ENCODE peak calls at places on chromosomes 11 and 22, in five cellular contexts. A is A549, Q is cardiac muscle cell, B is gastrocnemius medialis, W is heart right ventricle. L is an unnamed sample. For H3K4me1, the result is how much of the 10 kb centered on the place peaks cover.

GRCh38 chr11:86248609-86249008 is 4.1 kb downstream of the EED start:
- DNase-seq in A (no peak), Q (no peak), B (no peak), W (no peak), L (no peak)

GRCh38 chr11:123159146-123159857 is 35.7 kb downstream of the CLMP start:
- DNase-seq in A (no peak), Q (peak), B (no peak), W (no peak), L (no peak)

GRCh38 chr11:117953029-117953671 is 23.9 kb upstream of the TMPRSS13 start:
- DNase-seq in A (no peak), Q (no peak), B (no peak), W (no peak), L (no peak)

GRCh38 chr11:34395916-34396555 is 38.2 kb upstream of the ABTB2 start:
- DNase-seq in A (peak), Q (no peak), B (no peak), W (no peak), L (no peak)

GRCh38 chr11:18853086-18853720 is 61.6 kb upstream of the PTPN5 start:
- DNase-seq in A (peak), Q (peak), B (no peak), W (no peak), L (no peak)

GRCh38 chr11:27204527-27204926 is 158.5 kb downstream of the CCDC34 start:
- DNase-seq in A (no peak), Q (no peak), B (no peak), W (no peak), L (no peak)

GRCh38 chr11:26573896-26574295 is 1.8 kb upstream of the MUC15 start:
- DNase-seq in A (no peak), Q (no peak), B (no peak), W (no peak), L (no peak)

GRCh38 chr11:118081241-118081958 is 4.5 kb downstream of the TMPRSS4 start:
- DNase-seq in A (no peak), Q (no peak), B (no peak), W (no peak), L (peak)

GRCh38 chr11:8098879-8099278 is 17.9 kb downstream of the TUB start:
- DNase-seq in A (no peak), Q (no peak), B (no peak), W (no peak), L (no peak)

GRCh38 chr22:50269573-50270301 is 443 bp downstream of the MAPK11 start:
- DNase-seq in A (no peak), Q (peak), B (no peak), W (peak), L (no peak)

GRCh38 chr11:128727811-128728431 is 34.0 kb downstream of the FLI1 start:
- DNase-seq in A (no peak), Q (no peak), B (no peak), W (no peak), L (no peak)

GRCh38 chr11:64752106-64752970 is 7.4 kb downstream of the PYGM start:
- DNase-seq in A (no peak), Q (no peak), B (peak), W (no peak), L (peak)

GRCh38 chr11:120952503-120953229 is 71.2 kb upstream of the TBCEL start:
- DNase-seq in A (peak), Q (peak), B (peak), W (peak), L (peak)

GRCh38 chr11:126969865-126970479 is 30.6 kb downstream of the KIRREL3 start:
- DNase-seq in A (no peak), Q (peak), B (no peak), W (no peak), L (no peak)

GRCh38 chr11:120511804-120512726 is 517 bp downstream of the GRIK4 start:
- DNase-seq in A (no peak), Q (no peak), B (no peak), W (no peak), L (no peak)

GRCh38 chr11:62747475-62748160 is 6.3 kb downstream of the ZBTB3 start:
- DNase-seq in A (no peak), Q (no peak), B (no peak), W (no peak), L (no peak)

GRCh38 chr11:120985718-120986569 is 38.0 kb upstream of the TBCEL start:
- DNase-seq in A (peak), Q (peak), B (no peak), W (peak), L (peak)

GRCh38 chr11:111846063-111846462 is 25.3 kb downstream of the ALG9 start:
- DNase-seq in A (no peak), Q (peak), B (no peak), W (no peak), L (no peak)

GRCh38 chr11:43573233-43573632 is 107.3 kb upstream of the HSD17B12 start:
- DNase-seq in A (no peak), Q (peak), B (no peak), W (no peak), L (no peak)

GRCh38 chr11:34495724-34496377 is 17.7 kb downstream of the ELF5 start:
- DNase-seq in A (no peak), Q (peak), B (no peak), W (no peak), L (no peak)

GRCh38 chr11:65366340-65366773 is 11.8 kb downstream of the TIGD3 start:
- DNase-seq in A (peak), Q (peak), B (peak), W (no peak), L (no peak)

GRCh38 chr11:9060700-9061111 is 30.7 kb downstream of the SCUBE2 start:
- DNase-seq in A (peak), Q (no peak), B (no peak), W (no peak), L (no peak)

GRCh38 chr11:74984070-74984469 is 4.7 kb upstream of the NEU3 start:
- DNase-seq in A (no peak), Q (no peak), B (no peak), W (no peak), L (no peak)

GRCh38 chr11:102928247-102928646 is 27.3 kb downstream of the MMP13 start:
- DNase-seq in A (no peak), Q (no peak), B (no peak), W (no peak), L (no peak)

GRCh38 chr22:39493759-39494158 is 8.3 kb upstream of the MIEF1 start:
- DNase-seq in A (no peak), Q (peak), B (no peak), W (no peak), L (no peak)

GRCh38 chr11:85886089-85887056 is 31.2 kb downstream of the CCDC83 start:
- DNase-seq in A (no peak), Q (peak), B (no peak), W (no peak), L (no peak)

GRCh38 chr11:2376751-2377451 is at the start of gene CD81:
- DNase-seq in A (peak), Q (peak), B (no peak), W (peak), L (peak)

GRCh38 chr11:10455637-10456487 is 798 bp downstream of the AMPD3 start:
- DNase-seq in A (peak), Q (peak), B (peak), W (peak), L (peak)

GRCh38 chr22:27993774-27994350 is 74.8 kb upstream of the PITPNB start:
- DNase-seq in A (no peak), Q (no peak), B (no peak), W (no peak), L (no peak)

GRCh38 chr22:37193629-37194191 is 5.7 kb upstream of the C1QTNF6 start:
- DNase-seq in A (no peak), Q (peak), B (no peak), W (no peak), L (peak)

GRCh38 chr11:73353422-73353821 is 22.8 kb upstream of the RELT start:
- DNase-seq in A (no peak), Q (no peak), B (no peak), W (no peak), L (no peak)

GRCh38 chr22:37750596-37751162 is 53.8 kb downstream of the TRIOBP start:
- DNase-seq in A (no peak), Q (no peak), B (no peak), W (no peak), L (no peak)

GRCh38 chr22:37639070-37639760 is at the start of gene SH3BP1:
- DNase-seq in A (no peak), Q (peak), B (no peak), W (peak), L (peak)

GRCh38 chr22:48592488-48592887 is 1235.2 kb downstream of the BRD1 start:
- DNase-seq in A (no peak), Q (no peak), B (no peak), W (no peak), L (no peak)

GRCh38 chr11:66845143-66845875 is 2.1 kb downstream of the RCE1 start:
- DNase-seq in A (no peak), Q (no peak), B (no peak), W (no peak), L (peak)

GRCh38 chr11:118109231-118109630 is 22.5 kb upstream of the SMIM35 start:
- DNase-seq in A (no peak), Q (peak), B (peak), W (peak), L (peak)

GRCh38 chr22:30668306-30668655 is 606 bp upstream of the DUSP18 start:
- DNase-seq in A (peak), Q (no peak), B (no peak), W (no peak), L (no peak)

GRCh38 chr11:112172362-112172994 is 2.8 kb upstream of the BCO2 start:
- DNase-seq in A (no peak), Q (no peak), B (no peak), W (no peak), L (no peak)

GRCh38 chr11:12963789-12964536 is 45.2 kb upstream of the RASSF10 start:
- DNase-seq in A (peak), Q (peak), B (peak), W (peak), L (peak)
- H3K4me3 ChIP-seq in A (no peak), Q (no peak), B (no peak), W (no peak), L (no peak)

GRCh38 chr11:17406082-17406817 is 17.8 kb upstream of the KCNJ11 start:
- DNase-seq in A (no peak), Q (no peak), B (peak), W (no peak), L (no peak)

GRCh38 chr11:17406818-17407149 is 18.3 kb upstream of the KCNJ11 start:
- DNase-seq in A (no peak), Q (no peak), B (peak), W (no peak), L (no peak)

GRCh38 chr11:17407575-17407974 is 19.1 kb upstream of the KCNJ11 start:
- DNase-seq in A (no peak), Q (no peak), B (no peak), W (no peak), L (no peak)

GRCh38 chr11:17403977-17404759 is 15.7 kb upstream of the KCNJ11 start:
- DNase-seq in A (no peak), Q (peak), B (peak), W (no peak), L (no peak)

GRCh38 chr11:17405232-17406005 is 17.0 kb upstream of the KCNJ11 start:
- DNase-seq in A (peak), Q (peak), B (peak), W (peak), L (peak)
- H3K27ac ChIP-seq in A (peak), Q (peak), B (peak), W (peak), L (peak)

DNA sequence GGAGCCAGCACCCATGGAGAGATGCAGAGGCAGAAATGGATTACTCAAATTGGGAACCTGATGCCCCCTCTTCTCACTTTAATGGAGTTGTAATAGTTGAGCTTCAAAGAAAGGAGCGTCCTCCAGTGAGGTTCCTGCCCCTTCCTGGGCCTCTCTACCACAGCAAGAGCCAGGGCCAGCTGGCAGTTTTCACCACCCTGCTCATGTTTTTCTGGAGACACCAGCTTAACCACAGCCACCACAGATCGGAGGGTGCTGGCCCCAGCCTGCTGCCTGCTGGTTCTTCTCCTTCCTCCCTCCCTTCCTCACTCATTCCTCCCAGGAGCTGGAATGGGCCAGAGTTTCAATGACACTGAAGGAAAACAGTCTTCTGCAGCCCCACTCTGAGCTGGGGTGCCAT is 57.8 kb downstream of the TRAF6 start:
- DNase-seq in A (no peak), Q (peak), B (no peak), W (no peak), L (no peak)
- H3K4me1 ChIP-seq in A (under half), Q (under half), B (under half), W (half or more), L (under half)

DNA sequence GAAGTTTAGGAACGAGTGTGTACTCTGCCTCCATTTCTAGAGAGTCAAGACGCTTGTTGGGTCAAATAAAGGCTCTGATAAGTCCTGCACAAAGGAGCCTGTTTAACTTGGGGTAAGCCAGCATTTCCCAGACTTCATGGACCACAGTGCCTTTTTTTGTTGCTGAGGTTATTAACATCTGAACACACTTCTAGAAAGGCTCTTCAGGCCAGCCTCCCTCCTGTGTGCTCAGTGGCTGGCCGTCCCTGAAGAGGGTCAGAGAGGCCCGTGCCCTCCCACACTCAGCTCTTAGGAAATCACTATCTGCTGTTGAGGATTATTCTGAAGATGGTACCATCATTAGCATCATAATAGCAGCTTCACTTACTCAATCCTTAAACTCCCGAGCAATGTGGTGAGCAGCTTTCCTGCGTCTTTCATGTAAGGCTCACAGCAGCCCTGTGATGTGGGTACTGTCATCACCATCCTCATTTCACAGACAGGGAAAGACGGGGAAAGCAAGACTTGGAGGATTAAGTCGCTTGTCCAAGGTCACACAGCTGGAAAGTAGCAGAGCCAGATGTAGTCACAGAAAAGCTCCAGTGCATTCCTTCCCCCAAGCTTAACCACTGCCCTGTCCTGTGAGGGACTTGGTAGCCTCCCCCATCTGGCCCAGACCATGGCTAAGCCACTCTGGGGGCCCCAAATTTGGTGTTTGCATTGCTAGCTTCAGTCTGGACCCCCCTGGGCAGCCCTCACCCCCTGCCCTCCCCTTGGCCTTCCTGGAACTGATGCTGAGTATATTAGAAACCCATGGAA is 71.3 kb downstream of the TSPAN18 start:
- DNase-seq in A (no peak), Q (peak), B (no peak), W (no peak), L (no peak)
- H3K4me3 ChIP-seq in A (no peak), Q (no peak), B (no peak), W (no peak), L (no peak)

DNA sequence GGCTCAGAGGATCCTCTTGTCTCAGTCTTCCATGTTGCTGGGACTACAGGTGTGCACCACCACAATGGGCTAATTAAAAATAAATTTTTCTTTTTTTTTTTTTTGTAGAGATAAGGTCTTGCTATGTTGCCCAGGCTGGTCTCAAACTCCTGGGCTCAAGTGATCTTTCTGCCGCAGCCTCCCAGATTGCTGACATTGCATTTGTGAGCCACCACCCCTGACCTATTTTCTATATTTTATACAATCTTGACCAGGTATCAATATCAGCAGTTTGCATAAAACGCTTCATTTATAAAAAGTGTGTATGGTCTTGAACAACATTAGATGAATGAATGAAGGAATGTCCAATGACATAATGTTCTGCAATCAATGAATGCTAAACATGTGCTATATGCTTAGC is 9.1 kb upstream of the STX3 start:
- DNase-seq in A (no peak), Q (no peak), B (no peak), W (no peak), L (no peak)
- H3K27ac ChIP-seq in A (no peak), Q (no peak), B (no peak), W (no peak), L (no peak)

DNA sequence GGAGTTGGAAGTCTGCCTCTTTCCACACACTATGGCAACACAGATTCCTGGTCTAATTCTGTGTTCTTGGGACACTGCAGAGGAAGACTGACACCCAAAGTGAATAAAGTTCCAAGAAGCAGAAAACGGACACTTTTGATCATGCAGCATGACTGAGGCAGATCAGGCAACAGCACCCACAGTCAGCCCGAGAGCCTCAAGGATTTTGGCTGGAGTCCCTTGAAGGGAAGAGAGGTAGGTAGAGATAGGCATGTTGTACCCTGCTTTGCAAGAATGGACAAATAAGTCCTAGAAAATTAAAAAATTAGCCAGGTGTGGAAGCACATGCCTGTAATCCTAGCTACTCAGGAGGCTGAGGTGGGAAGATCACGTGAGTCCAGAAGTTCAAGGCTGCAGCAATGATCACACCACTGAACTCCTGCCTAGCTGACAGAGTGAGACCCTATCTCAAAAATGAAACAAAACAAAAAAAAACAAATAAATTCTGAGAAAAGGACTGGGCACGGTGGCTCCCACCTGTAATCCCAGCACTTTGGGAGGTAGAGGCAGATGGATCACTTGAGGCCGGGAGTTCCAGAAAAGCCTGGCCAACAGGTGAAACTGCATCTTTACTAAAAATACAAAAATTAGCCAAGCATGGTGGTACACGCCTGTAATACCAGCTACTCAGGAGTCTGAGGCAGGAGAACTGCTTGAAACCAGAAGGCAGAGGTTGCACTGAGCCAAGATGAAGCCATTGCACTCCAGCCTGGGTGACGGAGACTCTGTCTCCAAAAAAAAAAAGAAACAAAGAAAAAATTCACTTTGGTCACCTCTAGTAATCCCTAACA is 6.9 kb downstream of the SLC43A1 start:
- DNase-seq in A (no peak), Q (no peak), B (no peak), W (no peak), L (no peak)
- H3K4me1 ChIP-seq in A (under half), Q (under half), B (under half), W (under half), L (under half)

DNA sequence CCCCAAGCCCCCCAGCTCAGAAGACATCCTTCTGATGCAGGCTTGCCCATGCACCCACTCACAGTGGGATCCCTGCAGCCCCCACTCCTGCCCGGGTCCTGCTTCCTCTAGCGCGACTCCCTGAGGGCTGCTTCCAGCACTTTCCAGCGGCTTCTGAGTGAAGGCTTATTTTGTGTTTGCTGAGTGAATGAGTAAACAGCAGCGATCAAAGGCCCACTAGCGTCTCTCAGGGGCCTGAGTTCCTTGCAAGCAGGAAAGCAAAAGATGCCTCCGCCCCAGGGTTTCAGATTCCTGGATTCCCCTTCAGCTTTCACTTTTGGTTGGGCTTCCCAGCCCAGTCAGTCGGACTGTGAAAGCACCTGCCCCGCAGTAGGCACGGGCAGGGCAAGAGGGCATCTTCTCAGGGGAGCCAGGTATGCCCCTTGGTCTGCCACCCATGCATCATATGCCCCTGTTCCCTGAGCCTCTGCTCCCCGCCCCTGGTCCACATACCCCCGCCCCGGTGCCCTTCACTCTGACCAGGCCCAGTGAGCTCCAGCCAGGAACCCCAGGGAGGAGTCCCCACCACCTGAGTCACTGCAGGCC is 9.2 kb downstream of the FADD start:
- DNase-seq in A (no peak), Q (no peak), B (no peak), W (no peak), L (no peak)
- H3K4me3 ChIP-seq in A (no peak), Q (no peak), B (no peak), W (peak), L (peak)

L was measured in psoas muscle.